ENCODE peak calls at places on chromosome 12, in eight cellular contexts. H is mammary epithelial cell, J is coronary artery, C is Peyer's patch, P is lower lobe of right lung, L is prostate gland, B is substantia nigra, Z is stomach. Y is an unnamed sample.

GRCh38 chr12:113751513-113751912 is 214.6 kb downstream of the RBM19 start:
- DNase-seq in H (no peak), J (no peak), C (no peak), P (no peak), L (no peak), B (no peak), Z (no peak), Y (no peak)

GRCh38 chr12:230925-231671 is 17.1 kb upstream of the SLC6A12 start:
- DNase-seq in H (no peak), J (peak), C (no peak), P (no peak), L (no peak), B (no peak), Z (no peak), Y (no peak)

GRCh38 chr12:89768586-89769482 is 60.2 kb upstream of the ATP2B1 start:
- DNase-seq in H (peak), J (no peak), C (no peak), P (no peak), L (no peak), B (no peak), Z (no peak), Y (peak)

GRCh38 chr12:122204829-122205589 is 1.5 kb downstream of the B3GNT4 start:
- DNase-seq in H (no peak), J (no peak), C (no peak), P (no peak), L (no peak), B (no peak), Z (no peak), Y (no peak)

GRCh38 chr12:4117386-4118016 is 156.1 kb upstream of the CCND2 start:
- DNase-seq in H (no peak), J (peak), C (no peak), P (no peak), L (no peak), B (no peak), Z (no peak), Y (no peak)

GRCh38 chr12:123141615-123142517 is 9.0 kb downstream of the PITPNM2 start:
- DNase-seq in H (peak), J (peak), C (peak), P (no peak), L (no peak), B (no peak), Z (peak), Y (no peak)

GRCh38 chr12:128388461-128388921 is 121.5 kb downstream of the TMEM132C start:
- DNase-seq in H (no peak), J (no peak), C (no peak), P (no peak), L (no peak), B (no peak), Z (no peak), Y (no peak)

GRCh38 chr12:3770891-3771290 is 18.0 kb upstream of the CRACR2A start:
- DNase-seq in H (peak), J (no peak), C (no peak), P (no peak), L (no peak), B (no peak), Z (no peak), Y (peak)

GRCh38 chr12:31876568-31877424 is 82.4 kb upstream of the RESF1 start:
- DNase-seq in H (no peak), J (no peak), C (no peak), P (peak), L (no peak), B (no peak), Z (no peak), Y (no peak)

GRCh38 chr12:10661338-10661737 is 12.5 kb downstream of the STYK1 start:
- DNase-seq in H (peak), J (no peak), C (no peak), P (no peak), L (peak), B (no peak), Z (no peak), Y (peak)

GRCh38 chr12:12506541-12506940 is 56.1 kb downstream of the DUSP16 start:
- DNase-seq in H (no peak), J (no peak), C (no peak), P (no peak), L (no peak), B (no peak), Z (no peak), Y (no peak)

GRCh38 chr12:52865090-52865944 is 16.5 kb upstream of the KRT78 start:
- DNase-seq in H (peak), J (no peak), C (peak), P (peak), L (peak), B (no peak), Z (peak), Y (no peak)

GRCh38 chr12:50618864-50619609 is 114.3 kb downstream of the DIP2B start:
- DNase-seq in H (peak), J (no peak), C (no peak), P (no peak), L (no peak), B (no peak), Z (no peak), Y (peak)

GRCh38 chr12:106246891-106247730 is 709 bp downstream of the CKAP4 start:
- DNase-seq in H (peak), J (peak), C (peak), P (peak), L (peak), B (no peak), Z (peak), Y (no peak)

GRCh38 chr12:118058881-118059644 is 1.9 kb downstream of the WSB2 start:
- DNase-seq in H (peak), J (no peak), C (no peak), P (no peak), L (no peak), B (no peak), Z (no peak), Y (no peak)

GRCh38 chr12:124359671-124360581 is 65.0 kb downstream of the RFLNA start:
- DNase-seq in H (no peak), J (peak), C (peak), P (peak), L (peak), B (peak), Z (peak), Y (no peak)

GRCh38 chr12:3305904-3306619 is 184.9 kb upstream of the PRMT8 start:
- DNase-seq in H (no peak), J (no peak), C (no peak), P (no peak), L (no peak), B (no peak), Z (no peak), Y (no peak)

GRCh38 chr12:104057771-104058197 is 6.5 kb upstream of the HCFC2 start:
- DNase-seq in H (no peak), J (no peak), C (no peak), P (no peak), L (no peak), B (no peak), Z (no peak), Y (no peak)

GRCh38 chr12:4449862-4450222 is 4.2 kb upstream of the FGF6 start:
- DNase-seq in H (peak), J (no peak), C (no peak), P (no peak), L (no peak), B (no peak), Z (no peak), Y (peak)

GRCh38 chr12:57603758-57604453 is 718 bp upstream of the DTX3 start:
- DNase-seq in H (peak), J (peak), C (no peak), P (no peak), L (peak), B (no peak), Z (no peak), Y (no peak)

GRCh38 chr12:58415716-58416115 is 474.3 kb downstream of the ATP23 start:
- DNase-seq in H (no peak), J (no peak), C (no peak), P (no peak), L (no peak), B (no peak), Z (no peak), Y (no peak)

GRCh38 chr12:58645946-58646345 is 274.4 kb downstream of the LRIG3 start:
- DNase-seq in H (no peak), J (no peak), C (no peak), P (no peak), L (no peak), B (no peak), Z (no peak), Y (no peak)

GRCh38 chr12:101608301-101609133 is 13.7 kb downstream of the MYBPC1 start:
- DNase-seq in H (no peak), J (no peak), C (peak), P (peak), L (peak), B (no peak), Z (peak), Y (peak)

GRCh38 chr12:119447618-119448017 is 113.1 kb downstream of the CCDC60 start:
- DNase-seq in H (no peak), J (no peak), C (no peak), P (no peak), L (no peak), B (no peak), Z (no peak), Y (no peak)

GRCh38 chr12:94779520-94779919 is 129.2 kb upstream of the TMCC3 start:
- DNase-seq in H (peak), J (no peak), C (no peak), P (no peak), L (no peak), B (no peak), Z (no peak), Y (no peak)

GRCh38 chr12:108729612-108730336 is 1.5 kb downstream of the CORO1C start:
- DNase-seq in H (peak), J (no peak), C (no peak), P (no peak), L (no peak), B (no peak), Z (no peak), Y (no peak)

GRCh38 chr12:108731105-108731865 is at the start of gene CORO1C:
- DNase-seq in H (peak), J (peak), C (peak), P (peak), L (peak), B (peak), Z (peak), Y (no peak)

GRCh38 chr12:108728820-108729611 is 2.3 kb downstream of the CORO1C start:
- DNase-seq in H (no peak), J (no peak), C (no peak), P (no peak), L (no peak), B (no peak), Z (no peak), Y (no peak)

GRCh38 chr12:108730337-108731104 is 797 bp downstream of the CORO1C start:
- DNase-seq in H (peak), J (peak), C (peak), P (peak), L (peak), B (no peak), Z (peak), Y (no peak)

GRCh38 chr12:108727868-108728735 is 3.2 kb downstream of the CORO1C start:
- DNase-seq in H (no peak), J (no peak), C (no peak), P (no peak), L (no peak), B (no peak), Z (no peak), Y (no peak)
- H3K27ac ChIP-seq in H (peak), J (peak), C (peak), P (peak), L (no peak), B (no peak), Z (peak), Y (no peak)

GRCh38 chr12:109464642-109465351 is 12.3 kb downstream of the KCTD10 start:
- DNase-seq in H (no peak), J (no peak), C (no peak), P (no peak), L (no peak), B (no peak), Z (no peak), Y (no peak)
- H3K27ac ChIP-seq in H (no peak), J (peak), C (peak), P (peak), L (peak), B (no peak), Z (peak), Y (peak)

DNA sequence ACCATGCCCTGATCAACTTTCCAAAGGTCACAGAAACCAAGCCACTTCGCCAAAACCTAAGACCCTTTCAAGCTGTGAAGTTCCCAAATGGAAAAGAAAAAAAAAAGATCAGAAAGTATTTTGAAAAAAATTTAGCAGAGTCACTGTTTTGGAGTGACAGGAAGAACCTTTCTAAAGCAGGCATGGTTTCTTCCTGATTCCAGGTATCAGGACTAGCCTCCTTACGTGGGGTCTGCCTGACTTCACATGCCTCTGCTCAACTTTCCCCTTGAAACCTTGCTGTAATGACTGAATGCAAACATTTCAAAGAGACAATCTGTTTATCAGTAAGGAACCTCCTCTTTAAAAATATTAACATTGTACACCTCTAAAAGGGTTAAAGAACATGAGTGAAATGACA is 9.5 kb downstream of the CORO1C start:
- DNase-seq in H (no peak), J (no peak), C (no peak), P (no peak), L (no peak), B (no peak), Z (no peak), Y (no peak)
- H3K27ac ChIP-seq in H (peak), J (peak), C (peak), P (peak), L (no peak), B (no peak), Z (peak), Y (peak)

GRCh38 chr12:1993871-1994371 is 10.3 kb downstream of the DCP1B start:
- DNase-seq in H (no peak), J (no peak), C (no peak), P (no peak), L (no peak), B (no peak), Z (no peak), Y (peak)
- H3K27ac ChIP-seq in H (peak), J (no peak), C (peak), P (peak), L (peak), B (no peak), Z (peak), Y (peak)

GRCh38 chr12:6364037-6364360 is 11.4 kb downstream of the SCNN1A start:
- DNase-seq in H (no peak), J (no peak), C (no peak), P (no peak), L (no peak), B (no peak), Z (no peak), Y (no peak)
- H3K27ac ChIP-seq in H (no peak), J (peak), C (peak), P (peak), L (peak), B (peak), Z (peak), Y (peak)

GRCh38 chr12:133037207-133038005 is at the start of gene ZNF84:
- DNase-seq in H (peak), J (peak), C (peak), P (peak), L (peak), B (peak), Z (peak), Y (peak)

GRCh38 chr12:133038310-133038709 is 1.0 kb downstream of the ZNF84 start:
- DNase-seq in H (no peak), J (no peak), C (no peak), P (no peak), L (no peak), B (no peak), Z (no peak), Y (no peak)
- H3K27ac ChIP-seq in H (peak), J (no peak), C (no peak), P (no peak), L (no peak), B (no peak), Z (peak), Y (peak)

GRCh38 chr12:20917819-20918218 is 107.3 kb downstream of the SLCO1B3 start:
- DNase-seq in H (no peak), J (no peak), C (no peak), P (no peak), L (no peak), B (no peak), Z (no peak), Y (no peak)

GRCh38 chr12:20917269-20917668 is 106.8 kb downstream of the SLCO1B3 start:
- DNase-seq in H (no peak), J (no peak), C (no peak), P (no peak), L (no peak), B (no peak), Z (no peak), Y (no peak)
- H3K27ac ChIP-seq in H (no peak), J (no peak), C (no peak), P (no peak), L (no peak), B (no peak), Z (no peak), Y (no peak)

Y was measured in epithelial cell of prostate.